ENCODE peak calls at places on chromosomes 12 and 14, in nine cellular contexts. A is IMR-90, B is HepG2, K is GM12878, L is A549, F is HCT116, E is heart left ventricle, V is upper lobe of left lung, G is right lobe of liver. D is an unnamed sample.

GRCh38 chr14:72699852-72700257 is 194.0 kb downstream of the DPF3 start:
- ATAC-seq in A (peak), B (no peak), K (peak), L (peak), F (no peak), E (no peak), V (peak), G (peak), D (peak)

GRCh38 chr12:105275997-105276760 is 40.2 kb upstream of the APPL2 start:
- ATAC-seq in A (no peak), B (no peak), K (no peak), L (no peak), F (no peak), E (no peak), V (no peak), G (no peak), D (no peak)

GRCh38 chr14:44795725-44796124 is 166.0 kb downstream of the KLHL28 start:
- ATAC-seq in A (no peak), B (no peak), K (no peak), L (no peak), F (no peak), E (no peak), V (no peak), G (no peak), D (no peak)

GRCh38 chr14:89377544-89377943 is 39.5 kb downstream of the FOXN3 start:
- ATAC-seq in A (no peak), B (no peak), K (no peak), L (no peak), F (no peak), E (no peak), V (no peak), G (peak), D (no peak)

GRCh38 chr12:86801439-86801838 is 545.2 kb upstream of the MGAT4C start:
- ATAC-seq in A (no peak), B (no peak), K (no peak), L (no peak), F (no peak), E (no peak), V (no peak), G (no peak), D (no peak)

GRCh38 chr12:14357496-14357895 is 8.0 kb upstream of the ATF7IP start:
- ATAC-seq in A (no peak), B (no peak), K (no peak), L (no peak), F (no peak), E (no peak), V (no peak), G (no peak), D (no peak)

GRCh38 chr14:24783791-24784190 is 149.8 kb upstream of the GZMB start:
- ATAC-seq in A (no peak), B (no peak), K (no peak), L (no peak), F (no peak), E (no peak), V (no peak), G (no peak), D (no peak)

GRCh38 chr12:10361084-10361483 is 28.8 kb downstream of the KLRK1 start:
- ATAC-seq in A (no peak), B (no peak), K (no peak), L (no peak), F (no peak), E (no peak), V (no peak), G (no peak), D (no peak)

GRCh38 chr12:117387832-117388231 is 26.4 kb upstream of the NOS1 start:
- ATAC-seq in A (no peak), B (no peak), K (no peak), L (no peak), F (no peak), E (no peak), V (no peak), G (peak), D (no peak)

GRCh38 chr12:115626210-115626609 is 651.3 kb downstream of the MED13L start:
- ATAC-seq in A (no peak), B (no peak), K (no peak), L (no peak), F (no peak), E (no peak), V (no peak), G (no peak), D (no peak)

GRCh38 chr12:121423682-121424631 is 24.0 kb downstream of the RNF34 start:
- ATAC-seq in A (peak), B (no peak), K (no peak), L (no peak), F (no peak), E (peak), V (no peak), G (no peak), D (peak)

GRCh38 chr14:92955381-92955780 is 32.4 kb downstream of the CHGA start:
- ATAC-seq in A (no peak), B (no peak), K (no peak), L (no peak), F (no peak), E (peak), V (no peak), G (no peak), D (no peak)

GRCh38 chr12:93441617-93442410 is at the start of gene UBE2N:
- ATAC-seq in A (peak), B (peak), K (peak), L (peak), F (peak), E (peak), V (peak), G (peak), D (peak)

GRCh38 chr14:37697489-37698121 is 102.2 kb downstream of the TTC6 start:
- ATAC-seq in A (peak), B (peak), K (no peak), L (no peak), F (no peak), E (no peak), V (no peak), G (no peak), D (no peak)

GRCh38 chr12:93297032-93297431 is 80.7 kb upstream of the NUDT4 start:
- ATAC-seq in A (no peak), B (no peak), K (peak), L (no peak), F (no peak), E (no peak), V (no peak), G (no peak), D (no peak)

GRCh38 chr12:94157891-94158495 is 9.6 kb downstream of the PLXNC1 start:
- ATAC-seq in A (no peak), B (no peak), K (peak), L (no peak), F (no peak), E (no peak), V (no peak), G (peak), D (no peak)

GRCh38 chr14:98167702-98168101 is 1104.3 kb downstream of the BCL11B start:
- ATAC-seq in A (no peak), B (no peak), K (no peak), L (no peak), F (no peak), E (no peak), V (no peak), G (no peak), D (no peak)

GRCh38 chr14:31172084-31172483 is 35.5 kb downstream of the HECTD1 start:
- ATAC-seq in A (peak), B (no peak), K (no peak), L (no peak), F (no peak), E (no peak), V (no peak), G (no peak), D (no peak)

GRCh38 chr14:97021001-97021400 is 223.8 kb downstream of the VRK1 start:
- ATAC-seq in A (no peak), B (no peak), K (no peak), L (no peak), F (no peak), E (no peak), V (no peak), G (peak), D (no peak)

GRCh38 chr12:119229837-119230236 is 51.1 kb downstream of the HSPB8 start:
- ATAC-seq in A (peak), B (peak), K (peak), L (peak), F (peak), E (peak), V (no peak), G (no peak), D (peak)

GRCh38 chr14:104694991-104695659 is 5.7 kb downstream of the INF2 start:
- ATAC-seq in A (no peak), B (no peak), K (peak), L (no peak), F (no peak), E (no peak), V (no peak), G (no peak), D (peak)

GRCh38 chr12:75560167-75560566 is 48.8 kb upstream of the KRR1 start:
- ATAC-seq in A (peak), B (peak), K (peak), L (peak), F (peak), E (no peak), V (no peak), G (peak), D (no peak)

GRCh38 chr12:32002848-32003493 is 43.8 kb downstream of the RESF1 start:
- ATAC-seq in A (peak), B (peak), K (no peak), L (peak), F (no peak), E (no peak), V (no peak), G (peak), D (no peak)

GRCh38 chr12:93127582-93128331 is 198.7 kb upstream of the EEA1 start:
- ATAC-seq in A (peak), B (peak), K (no peak), L (no peak), F (peak), E (peak), V (peak), G (peak), D (peak)

GRCh38 chr12:84924956-84925355 is 12.4 kb upstream of the SLC6A15 start:
- ATAC-seq in A (no peak), B (no peak), K (no peak), L (no peak), F (no peak), E (no peak), V (no peak), G (no peak), D (no peak)

GRCh38 chr12:10031771-10032175 is 1.3 kb downstream of the CLEC9A start:
- ATAC-seq in A (peak), B (no peak), K (no peak), L (peak), F (no peak), E (no peak), V (no peak), G (no peak), D (no peak)

GRCh38 chr12:51048601-51049369 is 658 bp downstream of the LETMD1 start:
- ATAC-seq in A (no peak), B (peak), K (peak), L (no peak), F (no peak), E (no peak), V (no peak), G (peak), D (no peak)

GRCh38 chr14:91685600-91685999 is 46.3 kb downstream of the CATSPERB start:
- ATAC-seq in A (no peak), B (no peak), K (no peak), L (no peak), F (no peak), E (no peak), V (no peak), G (no peak), D (no peak)

GRCh38 chr14:22774011-22774706 is 7.7 kb downstream of the OXA1L start:
- ATAC-seq in A (no peak), B (no peak), K (no peak), L (no peak), F (no peak), E (no peak), V (no peak), G (no peak), D (no peak)

GRCh38 chr12:103205906-103206305 is 248.4 kb downstream of the ASCL1 start:
- ATAC-seq in A (no peak), B (no peak), K (no peak), L (no peak), F (no peak), E (no peak), V (no peak), G (no peak), D (no peak)

GRCh38 chr12:116152268-116152667 is 125.2 kb downstream of the MED13L start:
- ATAC-seq in A (peak), B (no peak), K (peak), L (no peak), F (no peak), E (no peak), V (no peak), G (no peak), D (no peak)

GRCh38 chr12:18747960-18748359 is 10.0 kb downstream of the CAPZA3 start:
- ATAC-seq in A (peak), B (no peak), K (no peak), L (no peak), F (no peak), E (no peak), V (no peak), G (no peak), D (no peak)

GRCh38 chr12:3022961-3023360 is 54.2 kb upstream of the TSPAN9 start:
- ATAC-seq in A (no peak), B (no peak), K (no peak), L (no peak), F (no peak), E (peak), V (no peak), G (no peak), D (no peak)

GRCh38 chr12:42266579-42267230 is 28.7 kb upstream of the YAF2 start:
- ATAC-seq in A (no peak), B (peak), K (no peak), L (no peak), F (no peak), E (no peak), V (no peak), G (no peak), D (no peak)

GRCh38 chr12:105742567-105742874 is 396.2 kb downstream of the NUAK1 start:
- ATAC-seq in A (no peak), B (no peak), K (no peak), L (no peak), F (no peak), E (no peak), V (no peak), G (no peak), D (peak)

GRCh38 chr12:71045781-71046180 is 112.0 kb downstream of the TSPAN8 start:
- ATAC-seq in A (peak), B (no peak), K (no peak), L (no peak), F (no peak), E (peak), V (peak), G (peak), D (peak)

GRCh38 chr14:54585214-54585613 is 18.3 kb downstream of the SAMD4A start:
- ATAC-seq in A (no peak), B (no peak), K (peak), L (no peak), F (no peak), E (no peak), V (no peak), G (no peak), D (no peak)
- TF ChIP-seq POLR2A in A (peak), B (no peak), K (no peak), L (no peak), F (no peak), E (no peak), V (no peak), G (no peak), D (no peak)

GRCh38 chr12:49367381-49368239 is at the start of gene SPATS2:
- ATAC-seq in A (peak), B (no peak), K (peak), L (no peak), F (peak), E (no peak), V (no peak), G (peak), D (no peak)
- TF ChIP-seq POLR2A in A (no peak), B (no peak), K (no peak), L (peak), F (no peak), E (no peak), V (peak), G (peak), D (no peak)

GRCh38 chr12:49740930-49741881 is at the start of gene TMBIM6:
- ATAC-seq in A (peak), B (peak), K (peak), L (peak), F (peak), E (peak), V (peak), G (peak), D (peak)
- TF ChIP-seq POLR2A in A (peak), B (peak), K (peak), L (peak), F (peak), E (peak), V (peak), G (peak), D (peak)

GRCh38 chr12:108816652-108817335 is 40.6 kb downstream of the SSH1 start:
- ATAC-seq in A (no peak), B (no peak), K (no peak), L (no peak), F (peak), E (peak), V (peak), G (peak), D (no peak)
- TF ChIP-seq POLR2A in A (no peak), B (no peak), K (no peak), L (no peak), F (no peak), E (no peak), V (no peak), G (no peak), D (no peak)

GRCh38 chr12:128131955-128132354 is 135.0 kb upstream of the TMEM132C start:
- ATAC-seq in A (no peak), B (no peak), K (no peak), L (no peak), F (no peak), E (no peak), V (no peak), G (no peak), D (no peak)
- TF ChIP-seq POLR2A in A (no peak), B (no peak), K (no peak), L (no peak), F (no peak), E (no peak), V (no peak), G (no peak), D (no peak)

GRCh38 chr12:95790912-95791849 is 617 bp upstream of the NTN4 start:
- ATAC-seq in A (peak), B (peak), K (no peak), L (peak), F (peak), E (peak), V (peak), G (peak), D (peak)
- TF ChIP-seq POLR2A in A (no peak), B (no peak), K (no peak), L (no peak), F (no peak), E (no peak), V (peak), G (no peak), D (no peak)

GRCh38 chr12:56634242-56634836 is 4.2 kb upstream of the BAZ2A start:
- ATAC-seq in A (no peak), B (peak), K (peak), L (no peak), F (peak), E (no peak), V (no peak), G (no peak), D (no peak)
- TF ChIP-seq POLR2A in A (no peak), B (no peak), K (no peak), L (no peak), F (no peak), E (no peak), V (peak), G (no peak), D (no peak)

GRCh38 chr12:129701536-129702165 is 202.2 kb downstream of the TMEM132D start:
- ATAC-seq in A (no peak), B (no peak), K (no peak), L (no peak), F (no peak), E (no peak), V (no peak), G (no peak), D (no peak)
- TF ChIP-seq POLR2A in A (no peak), B (no peak), K (no peak), L (no peak), F (no peak), E (no peak), V (no peak), G (no peak), D (no peak)

DNA sequence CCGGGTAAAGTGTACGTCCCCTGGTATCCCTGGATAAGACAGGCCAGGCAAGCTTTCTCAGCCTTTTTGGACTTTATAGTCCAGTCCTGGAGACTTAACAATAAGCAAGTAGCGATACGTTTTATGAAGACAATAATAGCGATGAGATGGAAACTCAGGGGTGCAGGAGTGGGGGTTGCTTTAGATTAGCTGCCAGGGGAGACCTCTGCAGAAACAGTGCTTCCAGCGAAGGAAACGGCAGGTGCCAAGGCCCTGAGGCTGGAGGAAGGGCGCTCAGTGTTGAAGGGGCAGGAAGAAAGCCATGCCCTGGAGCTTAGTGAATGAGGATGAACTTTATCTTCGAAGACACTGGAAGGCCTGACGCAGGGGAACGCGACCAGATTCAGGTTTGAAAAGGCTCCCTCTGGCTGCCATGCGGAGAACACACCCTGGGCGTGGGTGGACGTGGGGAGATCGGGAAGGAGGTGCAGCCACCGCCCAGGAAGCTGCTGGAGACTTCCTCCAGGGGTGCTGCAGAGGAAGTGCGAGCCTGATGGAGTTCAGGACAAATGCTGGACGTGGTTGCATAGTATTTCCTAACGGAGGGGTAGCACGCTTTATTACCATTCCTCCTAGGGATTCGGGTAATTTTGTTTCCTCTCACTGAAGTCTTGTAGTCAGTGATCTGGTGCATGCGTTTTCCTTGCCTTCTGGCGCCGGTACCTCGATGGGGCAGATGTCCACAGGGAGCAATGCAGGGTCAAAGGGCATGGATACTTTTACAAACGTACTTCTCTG is 26.1 kb upstream of the UBC start:
- ATAC-seq in A (peak), B (peak), K (peak), L (peak), F (peak), E (peak), V (peak), G (peak), D (peak)
- TF ChIP-seq POLR2A in A (no peak), B (no peak), K (peak), L (peak), F (no peak), E (no peak), V (peak), G (no peak), D (no peak)

GRCh38 chr12:12733118-12733517 is 15.9 kb downstream of the CDKN1B start:
- ATAC-seq in A (no peak), B (no peak), K (no peak), L (no peak), F (no peak), E (no peak), V (no peak), G (no peak), D (no peak)
- TF ChIP-seq POLR2A in A (no peak), B (no peak), K (no peak), L (no peak), F (no peak), E (no peak), V (no peak), G (no peak), D (no peak)

D was measured in gastroesophageal sphincter.